ENCODE peak calls at places on chromosomes 11 and 22, in nine cellular contexts. S, J, F, A, L, K, B, X and Y are unnamed samples.

GRCh38 chr22:33361581-33361980 is 303.4 kb upstream of the SYN3 start:
- DNase-seq in S (no peak), J (no peak), F (peak; percentile 39), A (peak; percentile 28), L (peak; percentile 10), K (no peak), B (no peak), X (no peak), Y (no peak)

GRCh38 chr11:29317669-29318068 is 699.2 kb downstream of the KCNA4 start:
- DNase-seq in S (no peak), J (no peak), F (peak; percentile 73), A (no peak), L (no peak), K (no peak), B (no peak), X (no peak), Y (no peak)

GRCh38 chr11:20566591-20567434 is 32.6 kb upstream of the SLC6A5 start:
- DNase-seq in S (no peak), J (no peak), F (no peak), A (no peak), L (no peak), K (no peak), B (no peak), X (no peak), Y (no peak)

GRCh38 chr22:38353701-38354100 is 36.5 kb upstream of the CSNK1E start:
- DNase-seq in S (no peak), J (no peak), F (no peak), A (no peak), L (no peak), K (peak; percentile 84), B (no peak), X (no peak), Y (no peak)

GRCh38 chr22:44080936-44081853 is 57.1 kb downstream of the PARVB start:
- DNase-seq in S (peak; percentile 20), J (peak; percentile 70), F (peak; percentile 68), A (peak; percentile 69), L (peak; percentile 80), K (peak; percentile 94), B (peak; percentile 81), X (peak; percentile 43), Y (peak; percentile 56)

GRCh38 chr22:45880091-45880651 is 96.8 kb downstream of the WNT7B start:
- DNase-seq in S (no peak), J (no peak), F (no peak), A (no peak), L (no peak), K (peak; percentile 32), B (no peak), X (no peak), Y (no peak)

GRCh38 chr11:64751136-64751535 is 7.2 kb upstream of the RASGRP2 start:
- DNase-seq in S (no peak), J (no peak), F (no peak), A (no peak), L (no peak), K (no peak), B (no peak), X (no peak), Y (no peak)

GRCh38 chr11:117806906-117807305 is 9.9 kb upstream of the DSCAML1 start:
- DNase-seq in S (no peak), J (no peak), F (no peak), A (no peak), L (no peak), K (no peak), B (no peak), X (no peak), Y (no peak)

GRCh38 chr11:15223318-15223717 is 108.6 kb downstream of the INSC start:
- DNase-seq in S (no peak), J (no peak), F (peak; percentile 4), A (no peak), L (peak; percentile 8), K (no peak), B (no peak), X (peak; percentile 7), Y (no peak)

GRCh38 chr22:19713650-19714319 is 518 bp upstream of the SEPTIN5 start:
- DNase-seq in S (no peak), J (no peak), F (no peak), A (no peak), L (no peak), K (peak; percentile 75), B (peak; percentile 64), X (no peak), Y (no peak)
- TF ChIP-seq CTCF in S (no peak), J (no peak), F (no peak), A (no peak), L (no peak), K (no peak), B (no peak), X (no peak), Y (no peak)

DNA sequence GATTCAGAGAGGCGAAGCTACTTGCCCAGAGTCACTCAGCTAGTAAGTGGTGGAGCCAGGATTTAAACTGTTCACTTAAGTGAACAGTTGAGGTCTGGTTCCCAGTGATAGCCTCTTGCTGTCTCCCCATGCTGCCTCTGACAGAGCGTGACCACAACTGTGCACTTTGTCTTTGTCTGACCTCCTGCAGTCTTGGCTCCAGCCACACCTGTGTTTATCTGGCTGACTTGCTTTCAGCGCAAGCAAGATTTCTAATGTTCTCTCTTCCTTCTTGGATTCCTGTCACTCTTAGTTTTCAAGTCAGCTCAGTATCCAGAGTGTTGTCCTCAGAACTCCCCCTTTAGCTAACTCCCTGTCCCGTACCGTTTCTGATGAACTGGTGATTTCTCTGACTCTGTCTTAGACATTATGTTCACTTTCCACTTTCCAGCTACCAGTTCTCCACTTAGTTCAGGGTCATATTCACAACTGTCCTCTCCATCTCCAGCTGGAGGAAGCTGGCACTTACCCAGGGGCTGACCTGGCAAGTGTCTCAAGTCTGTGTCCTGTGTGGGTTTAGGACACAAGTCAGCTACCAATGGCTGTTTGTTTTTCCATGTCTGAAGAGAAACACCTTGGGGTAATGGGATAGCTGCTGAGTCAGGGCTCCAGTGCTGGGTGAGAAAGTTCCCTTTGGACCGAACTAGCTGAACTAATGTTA is 134.6 kb downstream of the CSNK2A3 start:
- DNase-seq in S (no peak), J (no peak), F (no peak), A (no peak), L (no peak), K (peak; percentile 26), B (no peak), X (no peak), Y (no peak)
- TF ChIP-seq CTCF in S (no peak), J (no peak), F (no peak), A (no peak), L (no peak), K (no peak), B (no peak), X (no peak), Y (no peak)

GRCh38 chr11:40125054-40125453 is 1334.4 kb downstream of the LRRC4C start:
- DNase-seq in S (no peak), J (no peak), F (no peak), A (no peak), L (no peak), K (peak; percentile 47), B (no peak), X (no peak), Y (no peak)
- TF ChIP-seq CTCF in S (no peak), J (no peak), F (no peak), A (no peak), L (no peak), K (peak; percentile 79), B (peak; percentile 44), X (peak; percentile 5), Y (no peak)

GRCh38 chr11:126564588-126564987 is 209.1 kb downstream of the ST3GAL4 start:
- DNase-seq in S (no peak), J (no peak), F (no peak), A (no peak), L (no peak), K (peak; percentile 88), B (no peak), X (no peak), Y (no peak)

GRCh38 chr11:126567419-126567818 is 211.9 kb downstream of the ST3GAL4 start:
- DNase-seq in S (no peak), J (no peak), F (no peak), A (no peak), L (no peak), K (peak; percentile 61), B (no peak), X (no peak), Y (no peak)

GRCh38 chr11:126573325-126574076 is 218.0 kb downstream of the ST3GAL4 start:
- DNase-seq in S (no peak), J (no peak), F (no peak), A (no peak), L (no peak), K (peak; percentile 87), B (peak; percentile 46), X (no peak), Y (no peak)

GRCh38 chr11:126575849-126576248 is 220.4 kb downstream of the ST3GAL4 start:
- DNase-seq in S (no peak), J (no peak), F (no peak), A (no peak), L (no peak), K (no peak), B (no peak), X (no peak), Y (no peak)

DNA sequence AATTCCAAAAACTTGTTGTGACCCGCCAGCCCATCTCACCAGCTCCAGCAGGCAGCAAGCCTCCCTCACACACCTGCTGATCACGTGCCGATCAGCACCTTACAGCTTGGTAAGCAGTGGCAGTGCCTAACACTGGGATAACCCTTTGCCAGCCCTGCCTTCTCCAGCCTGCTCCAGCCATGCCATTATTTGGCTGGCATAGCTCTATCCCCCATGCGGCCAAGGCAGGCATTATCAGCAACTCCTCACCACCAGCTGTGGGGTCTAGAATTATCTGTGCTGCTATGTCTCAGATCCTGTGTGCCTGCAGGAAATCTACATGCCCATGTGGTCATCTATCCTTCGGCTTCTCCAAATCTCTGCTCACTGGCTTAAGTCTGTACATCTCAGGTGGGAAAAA is 215.0 kb downstream of the ST3GAL4 start:
- DNase-seq in S (no peak), J (no peak), F (no peak), A (no peak), L (no peak), K (no peak), B (no peak), X (no peak), Y (no peak)
- TF ChIP-seq CTCF in S (no peak), J (no peak), F (no peak), A (no peak), L (no peak), K (peak; percentile 21), B (no peak), X (no peak), Y (no peak)

DNA sequence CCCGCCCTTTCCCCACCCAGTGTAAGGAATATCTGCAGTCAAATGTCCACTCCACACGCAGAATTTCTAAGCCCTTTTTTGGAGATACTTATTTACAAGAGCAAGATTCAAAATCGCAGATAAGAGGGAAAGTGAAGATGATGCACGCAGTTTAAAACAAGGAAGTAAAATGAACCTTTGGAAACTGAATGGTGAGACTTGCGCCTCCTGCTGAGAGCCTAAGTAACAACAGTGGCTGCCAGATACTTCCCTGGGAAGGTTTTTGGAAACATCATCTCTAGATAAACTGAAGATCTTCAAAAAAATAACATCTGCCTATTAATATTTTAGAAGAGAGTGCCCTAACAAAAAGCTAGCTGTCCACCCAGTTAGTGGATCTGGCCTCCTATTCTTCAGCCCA is 963.1 kb upstream of the FAT3 start:
- DNase-seq in S (no peak), J (no peak), F (no peak), A (no peak), L (no peak), K (peak; percentile 65), B (no peak), X (no peak), Y (no peak)
- TF ChIP-seq CTCF in S (no peak), J (no peak), F (no peak), A (peak; percentile 34), L (no peak), K (peak; percentile 77), B (peak; percentile 30), X (no peak), Y (no peak)

GRCh38 chr11:65916391-65916790 is 2.5 kb downstream of the C11orf68 start:
- DNase-seq in S (no peak), J (no peak), F (no peak), A (no peak), L (no peak), K (peak; percentile 39), B (no peak), X (no peak), Y (no peak)
- TF ChIP-seq CTCF in S (no peak), J (no peak), F (no peak), A (no peak), L (no peak), K (no peak), B (no peak), X (no peak), Y (no peak)